ENCODE peak calls at places on chromosome 10, in seven cellular contexts. A is AG04449, F is body of pancreas, S is left lung, N is lower lobe of right lung, K is progenitor cell of endocrine pancreas, G is GM20000. Q is an unnamed sample.

GRCh38 chr10:26269754-26270153 is 53.2 kb downstream of the GAD2 start:
- DNase-seq in A (no peak), F (no peak), S (no peak), N (no peak), K (no peak), G (peak), Q (no peak)

GRCh38 chr10:85946713-85947326 is 419.8 kb downstream of the GRID1 start:
- DNase-seq in A (no peak), F (no peak), S (no peak), N (no peak), K (no peak), G (peak), Q (no peak)

GRCh38 chr10:70440296-70441160 is 953 bp downstream of the NODAL start:
- DNase-seq in A (no peak), F (no peak), S (peak), N (no peak), K (no peak), G (no peak), Q (no peak)

GRCh38 chr10:78740976-78741375 is 327.8 kb upstream of the ZMIZ1 start:
- DNase-seq in A (no peak), F (peak), S (no peak), N (no peak), K (no peak), G (no peak), Q (no peak)

GRCh38 chr10:126042354-126042753 is 146.0 kb downstream of the FANK1 start:
- DNase-seq in A (no peak), F (no peak), S (no peak), N (no peak), K (no peak), G (no peak), Q (no peak)

GRCh38 chr10:17784701-17785100 is 24.4 kb upstream of the MRC1 start:
- DNase-seq in A (no peak), F (no peak), S (no peak), N (no peak), K (no peak), G (no peak), Q (no peak)

GRCh38 chr10:33252794-33253203 is 81.7 kb downstream of the NRP1 start:
- DNase-seq in A (peak), F (no peak), S (no peak), N (no peak), K (no peak), G (no peak), Q (no peak)

GRCh38 chr10:26735435-26735834 is 37.9 kb downstream of the PDSS1 start:
- DNase-seq in A (no peak), F (no peak), S (no peak), N (no peak), K (no peak), G (no peak), Q (no peak)

GRCh38 chr10:130934333-130935035 is 377.0 kb downstream of the TCERG1L start:
- DNase-seq in A (no peak), F (no peak), S (no peak), N (no peak), K (peak), G (no peak), Q (peak)

GRCh38 chr10:111475720-111476119 is 398.9 kb downstream of the ADRA2A start:
- DNase-seq in A (peak), F (no peak), S (no peak), N (no peak), K (no peak), G (no peak), Q (no peak)

GRCh38 chr10:102869290-102870198 is at the start of gene AS3MT:
- DNase-seq in A (no peak), F (peak), S (peak), N (no peak), K (peak), G (peak), Q (peak)

GRCh38 chr10:62692085-62692484 is 112.4 kb upstream of the ADO start:
- DNase-seq in A (no peak), F (no peak), S (no peak), N (no peak), K (no peak), G (no peak), Q (no peak)

GRCh38 chr10:116972136-116972535 is 32.9 kb downstream of the SHTN1 start:
- DNase-seq in A (no peak), F (no peak), S (no peak), N (no peak), K (no peak), G (no peak), Q (no peak)

GRCh38 chr10:46268076-46268881 is 18.5 kb upstream of the ANTXRL start:
- DNase-seq in A (no peak), F (no peak), S (no peak), N (no peak), K (no peak), G (peak), Q (peak)

GRCh38 chr10:114356786-114357588 is 47.3 kb downstream of the AFAP1L2 start:
- DNase-seq in A (no peak), F (no peak), S (no peak), N (no peak), K (no peak), G (no peak), Q (no peak)

GRCh38 chr10:680146-680545 is 9.3 kb downstream of the DIP2C start:
- DNase-seq in A (no peak), F (no peak), S (no peak), N (no peak), K (no peak), G (no peak), Q (no peak)

GRCh38 chr10:49418328-49418727 is 22.4 kb upstream of the DRGX start:
- DNase-seq in A (no peak), F (no peak), S (no peak), N (no peak), K (no peak), G (no peak), Q (no peak)

GRCh38 chr10:11197854-11198253 is 180.2 kb downstream of the CELF2 start:
- DNase-seq in A (no peak), F (no peak), S (no peak), N (no peak), K (no peak), G (no peak), Q (no peak)

GRCh38 chr10:34526758-34527730 is 288.1 kb downstream of the PARD3 start:
- DNase-seq in A (peak), F (no peak), S (no peak), N (no peak), K (no peak), G (no peak), Q (no peak)
- TF ChIP-seq CTCF in A (peak), F (no peak), S (no peak), N (no peak), K (no peak), G (no peak), Q (no peak)

GRCh38 chr10:95544783-95545500 is 16.2 kb downstream of the SORBS1 start:
- DNase-seq in A (no peak), F (no peak), S (no peak), N (no peak), K (no peak), G (no peak), Q (no peak)
- TF ChIP-seq CTCF in A (no peak), F (no peak), S (no peak), N (no peak), K (no peak), G (no peak), Q (no peak)

DNA sequence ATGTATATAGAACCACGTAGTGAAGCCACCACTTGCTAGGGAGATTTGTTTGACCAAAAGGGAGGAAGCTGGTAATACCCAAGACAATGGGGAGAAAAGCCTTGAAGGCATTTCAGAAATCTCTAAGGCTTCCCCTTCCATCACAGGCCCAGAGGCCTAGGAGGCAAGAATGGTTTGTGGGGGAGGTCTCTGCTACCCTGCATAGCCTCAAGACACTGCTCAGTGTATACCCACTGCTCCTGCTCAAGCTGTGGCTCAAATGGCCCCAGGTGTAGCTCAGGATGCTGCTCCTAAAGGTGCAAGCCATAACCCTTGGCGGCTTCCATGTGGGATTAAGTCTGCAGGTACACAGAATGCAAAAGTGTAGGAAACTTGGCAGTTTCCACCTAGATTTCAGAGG is 1105.8 kb downstream of the GATA3 start:
- DNase-seq in A (no peak), F (no peak), S (no peak), N (no peak), K (no peak), G (no peak), Q (no peak)
- TF ChIP-seq CTCF in A (no peak), F (no peak), S (no peak), N (no peak), K (no peak), G (no peak), Q (no peak)

GRCh38 chr10:2619472-2619871 is 447.9 kb upstream of the PFKP start:
- DNase-seq in A (no peak), F (no peak), S (no peak), N (no peak), K (no peak), G (no peak), Q (no peak)
- TF ChIP-seq CTCF in A (no peak), F (no peak), S (no peak), N (no peak), K (peak), G (no peak), Q (peak)

GRCh38 chr10:22343761-22344160 is 1.5 kb upstream of the SPAG6 start:
- DNase-seq in A (no peak), F (no peak), S (no peak), N (no peak), K (no peak), G (peak), Q (no peak)
- TF ChIP-seq CTCF in A (no peak), F (no peak), S (no peak), N (no peak), K (no peak), G (no peak), Q (no peak)